ENCODE peak calls at places on chromosomes 7 and 10, in seven cellular contexts. One of them, this sample, is unnamed.

GRCh38 chr7:135771961-135772638 is 23.5 kb upstream of the FAM180A start:
- DNase-seq in mesenchymal stem cell: peak; percentile 82
- DNase-seq in H9: no peak
- DNase-seq in H1: no peak
- DNase-seq in neuronal stem cell: no peak
- DNase-seq in IMR-90: peak; percentile 90
- DNase-seq in mesendoderm: peak; percentile 46
- DNase-seq in this sample: peak; percentile 20

GRCh38 chr10:14022954-14023353 is 307.8 kb downstream of the FRMD4A start:
- DNase-seq in mesenchymal stem cell: no peak
- DNase-seq in H9: no peak
- DNase-seq in H1: no peak
- DNase-seq in neuronal stem cell: no peak
- DNase-seq in IMR-90: no peak
- DNase-seq in mesendoderm: no peak
- DNase-seq in this sample: no peak

GRCh38 chr7:85022064-85022697 is 164.7 kb downstream of the SEMA3D start:
- DNase-seq in mesenchymal stem cell: no peak
- DNase-seq in H9: no peak
- DNase-seq in H1: no peak
- DNase-seq in neuronal stem cell: no peak
- DNase-seq in IMR-90: no peak
- DNase-seq in mesendoderm: no peak
- DNase-seq in this sample: no peak

GRCh38 chr10:27041196-27041595 is 59.1 kb downstream of the ANKRD26 start:
- DNase-seq in mesenchymal stem cell: no peak
- DNase-seq in H9: no peak
- DNase-seq in H1: no peak
- DNase-seq in neuronal stem cell: no peak
- DNase-seq in IMR-90: peak; percentile 32
- DNase-seq in mesendoderm: no peak
- DNase-seq in this sample: no peak

GRCh38 chr10:120634629-120635028 is 177.6 kb downstream of the PLPP4 start:
- DNase-seq in mesenchymal stem cell: no peak
- DNase-seq in H9: peak; percentile 87
- DNase-seq in H1: peak; percentile 93
- DNase-seq in neuronal stem cell: no peak
- DNase-seq in IMR-90: no peak
- DNase-seq in mesendoderm: peak; percentile 80
- DNase-seq in this sample: no peak

GRCh38 chr10:130363899-130364298 is 227.7 kb downstream of the GLRX3 start:
- DNase-seq in mesenchymal stem cell: no peak
- DNase-seq in H9: no peak
- DNase-seq in H1: no peak
- DNase-seq in neuronal stem cell: no peak
- DNase-seq in IMR-90: no peak
- DNase-seq in mesendoderm: no peak
- DNase-seq in this sample: no peak

GRCh38 chr7:137820677-137821420 is 25.9 kb downstream of the DGKI start:
- DNase-seq in mesenchymal stem cell: peak; percentile 12
- DNase-seq in H9: peak; percentile 80
- DNase-seq in H1: peak; percentile 59
- DNase-seq in neuronal stem cell: peak; percentile 79
- DNase-seq in IMR-90: peak; percentile 83
- DNase-seq in mesendoderm: peak; percentile 97
- DNase-seq in this sample: no peak

GRCh38 chr10:103676058-103676785 is 179.2 kb downstream of the SH3PXD2A start:
- DNase-seq in mesenchymal stem cell: no peak
- DNase-seq in H9: no peak
- DNase-seq in H1: no peak
- DNase-seq in neuronal stem cell: no peak
- DNase-seq in IMR-90: peak; percentile 34
- DNase-seq in mesendoderm: peak; percentile 85
- DNase-seq in this sample: peak; percentile 86

GRCh38 chr10:84214046-84214572 is 11.2 kb downstream of the LRIT2 start:
- DNase-seq in mesenchymal stem cell: no peak
- DNase-seq in H9: peak; percentile 49
- DNase-seq in H1: peak; percentile 60
- DNase-seq in neuronal stem cell: no peak
- DNase-seq in IMR-90: no peak
- DNase-seq in mesendoderm: no peak
- DNase-seq in this sample: peak; percentile 6

GRCh38 chr10:44479306-44479705 is 94.4 kb upstream of the CXCL12 start:
- DNase-seq in mesenchymal stem cell: no peak
- DNase-seq in H9: no peak
- DNase-seq in H1: no peak
- DNase-seq in neuronal stem cell: no peak
- DNase-seq in IMR-90: no peak
- DNase-seq in mesendoderm: no peak
- DNase-seq in this sample: no peak

GRCh38 chr10:103451871-103452713 is at the start of gene CALHM2:
- DNase-seq in mesenchymal stem cell: peak; percentile 68
- DNase-seq in H9: peak; percentile 72
- DNase-seq in H1: peak; percentile 72
- DNase-seq in neuronal stem cell: peak; percentile 43
- DNase-seq in IMR-90: peak; percentile 41
- DNase-seq in mesendoderm: peak; percentile 73
- DNase-seq in this sample: peak; percentile 88

GRCh38 chr10:69819713-69820506 is 18.2 kb downstream of the COL13A1 start:
- DNase-seq in mesenchymal stem cell: peak; percentile 40
- DNase-seq in H9: no peak
- DNase-seq in H1: no peak
- DNase-seq in neuronal stem cell: no peak
- DNase-seq in IMR-90: peak; percentile 46
- DNase-seq in mesendoderm: peak; percentile 67
- DNase-seq in this sample: no peak

GRCh38 chr10:110646417-110647135 is 2.4 kb downstream of the RBM20 start:
- DNase-seq in mesenchymal stem cell: no peak
- DNase-seq in H9: no peak
- DNase-seq in H1: no peak
- DNase-seq in neuronal stem cell: no peak
- DNase-seq in IMR-90: no peak
- DNase-seq in mesendoderm: no peak
- DNase-seq in this sample: no peak

GRCh38 chr10:132989476-132990415 is 47.4 kb upstream of the CFAP46 start:
- DNase-seq in mesenchymal stem cell: no peak
- DNase-seq in H9: no peak
- DNase-seq in H1: no peak
- DNase-seq in neuronal stem cell: no peak
- DNase-seq in IMR-90: no peak
- DNase-seq in mesendoderm: no peak
- DNase-seq in this sample: no peak

GRCh38 chr7:29606287-29606721 is 42.7 kb downstream of the PRR15 start:
- DNase-seq in mesenchymal stem cell: peak; percentile 75
- DNase-seq in H9: no peak
- DNase-seq in H1: no peak
- DNase-seq in neuronal stem cell: no peak
- DNase-seq in IMR-90: no peak
- DNase-seq in mesendoderm: no peak
- DNase-seq in this sample: no peak

GRCh38 chr10:31146496-31147219 is 115.0 kb upstream of the ZNF438 start:
- DNase-seq in mesenchymal stem cell: peak; percentile 90
- DNase-seq in H9: no peak
- DNase-seq in H1: no peak
- DNase-seq in neuronal stem cell: no peak
- DNase-seq in IMR-90: peak; percentile 86
- DNase-seq in mesendoderm: peak; percentile 33
- DNase-seq in this sample: peak; percentile 11

GRCh38 chr10:90591629-90592028 is 266.2 kb downstream of the HTR7 start:
- DNase-seq in mesenchymal stem cell: no peak
- DNase-seq in H9: no peak
- DNase-seq in H1: no peak
- DNase-seq in neuronal stem cell: no peak
- DNase-seq in IMR-90: no peak
- DNase-seq in mesendoderm: no peak
- DNase-seq in this sample: no peak

GRCh38 chr10:7304110-7304509 is 106.7 kb downstream of the SFMBT2 start:
- DNase-seq in mesenchymal stem cell: no peak
- DNase-seq in H9: no peak
- DNase-seq in H1: no peak
- DNase-seq in neuronal stem cell: no peak
- DNase-seq in IMR-90: no peak
- DNase-seq in mesendoderm: no peak
- DNase-seq in this sample: no peak

GRCh38 chr7:16644987-16645592 is 464 bp downstream of the ANKMY2 start:
- DNase-seq in mesenchymal stem cell: peak; percentile 57
- DNase-seq in H9: no peak
- DNase-seq in H1: peak; percentile 52
- DNase-seq in neuronal stem cell: no peak
- DNase-seq in IMR-90: no peak
- DNase-seq in mesendoderm: no peak
- DNase-seq in this sample: no peak

GRCh38 chr7:156475666-156476065 is 164.9 kb upstream of the RNF32 start:
- DNase-seq in mesenchymal stem cell: peak; percentile 70
- DNase-seq in H9: no peak
- DNase-seq in H1: no peak
- DNase-seq in neuronal stem cell: peak; percentile 35
- DNase-seq in IMR-90: peak; percentile 90
- DNase-seq in mesendoderm: peak; percentile 44
- DNase-seq in this sample: no peak

GRCh38 chr7:106775552-106775936 is 89.5 kb upstream of the PIK3CG start:
- DNase-seq in mesenchymal stem cell: peak; percentile 85
- DNase-seq in H9: no peak
- DNase-seq in H1: no peak
- DNase-seq in neuronal stem cell: no peak
- DNase-seq in IMR-90: peak; percentile 86
- DNase-seq in mesendoderm: peak; percentile 7
- DNase-seq in this sample: peak; percentile 80

GRCh38 chr7:23658831-23659427 is 21.1 kb upstream of the FAM221A start:
- DNase-seq in mesenchymal stem cell: no peak
- DNase-seq in H9: peak; percentile 34
- DNase-seq in H1: no peak
- DNase-seq in neuronal stem cell: no peak
- DNase-seq in IMR-90: no peak
- DNase-seq in mesendoderm: no peak
- DNase-seq in this sample: no peak

GRCh38 chr7:30682131-30683083 is at the start of gene CRHR2:
- DNase-seq in mesenchymal stem cell: no peak
- DNase-seq in H9: peak; percentile 70
- DNase-seq in H1: peak; percentile 81
- DNase-seq in neuronal stem cell: peak; percentile 46
- DNase-seq in IMR-90: no peak
- DNase-seq in mesendoderm: no peak
- DNase-seq in this sample: no peak

GRCh38 chr7:80372415-80372814 is 139.4 kb downstream of the GNAT3 start:
- DNase-seq in mesenchymal stem cell: peak; percentile 42
- DNase-seq in H9: no peak
- DNase-seq in H1: no peak
- DNase-seq in neuronal stem cell: no peak
- DNase-seq in IMR-90: peak; percentile 82
- DNase-seq in mesendoderm: peak; percentile 39
- DNase-seq in this sample: peak; percentile 92

GRCh38 chr7:105830405-105831218 is 45.8 kb downstream of the ATXN7L1 start:
- DNase-seq in mesenchymal stem cell: peak; percentile 98
- DNase-seq in H9: no peak
- DNase-seq in H1: no peak
- DNase-seq in neuronal stem cell: no peak
- DNase-seq in IMR-90: peak; percentile 98
- DNase-seq in mesendoderm: peak; percentile 81
- DNase-seq in this sample: peak; percentile 48

GRCh38 chr10:78986419-78986818 is 82.3 kb upstream of the ZMIZ1 start:
- DNase-seq in mesenchymal stem cell: no peak
- DNase-seq in H9: no peak
- DNase-seq in H1: no peak
- DNase-seq in neuronal stem cell: no peak
- DNase-seq in IMR-90: peak; percentile 31
- DNase-seq in mesendoderm: no peak
- DNase-seq in this sample: no peak
- H3K23ac ChIP-seq in mesenchymal stem cell: no peak overlapping the region
- H3K23ac ChIP-seq in H9: no peak overlapping the region
- H3K23ac ChIP-seq in H1: no peak overlapping the region
- H3K23ac ChIP-seq in neuronal stem cell: no peak overlapping the region
- H3K23ac ChIP-seq in IMR-90: peak overlapping the region; percentile 60
- H3K23ac ChIP-seq in mesendoderm: no peak overlapping the region
- H3K23ac ChIP-seq in this sample: no peak overlapping the region

GRCh38 chr10:113920819-113921345 is 66.4 kb downstream of the NHLRC2 start:
- DNase-seq in mesenchymal stem cell: no peak
- DNase-seq in H9: no peak
- DNase-seq in H1: no peak
- DNase-seq in neuronal stem cell: no peak
- DNase-seq in IMR-90: no peak
- DNase-seq in mesendoderm: no peak
- DNase-seq in this sample: peak; percentile 18
- H3K23ac ChIP-seq in mesenchymal stem cell: no peak overlapping the region
- H3K23ac ChIP-seq in H9: no peak overlapping the region
- H3K23ac ChIP-seq in H1: no peak overlapping the region
- H3K23ac ChIP-seq in neuronal stem cell: no peak overlapping the region
- H3K23ac ChIP-seq in IMR-90: no peak overlapping the region
- H3K23ac ChIP-seq in mesendoderm: no peak overlapping the region
- H3K23ac ChIP-seq in this sample: no peak overlapping the region

DNA sequence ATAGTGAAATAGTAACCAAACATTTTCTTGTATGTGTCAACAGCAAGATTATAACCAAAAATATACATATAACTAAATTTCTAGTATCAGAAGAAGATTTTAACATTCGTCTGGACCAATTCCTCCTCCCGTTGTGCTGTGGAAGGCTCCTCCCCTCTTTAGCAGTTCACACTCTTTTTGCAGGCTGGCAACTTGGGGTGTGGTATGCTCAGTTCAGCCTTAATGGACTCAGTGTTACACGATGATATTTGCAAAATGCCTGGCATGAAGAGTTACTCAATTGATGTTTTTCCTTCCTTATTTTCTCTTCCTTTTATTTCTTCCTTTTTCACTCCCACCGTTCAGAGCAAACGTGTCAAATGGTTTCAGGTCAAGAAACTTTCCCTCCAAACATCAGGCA is 248.3 kb downstream of the PHF14 start:
- DNase-seq in mesenchymal stem cell: no peak
- DNase-seq in H9: no peak
- DNase-seq in H1: no peak
- DNase-seq in neuronal stem cell: no peak
- DNase-seq in IMR-90: no peak
- DNase-seq in mesendoderm: no peak
- DNase-seq in this sample: no peak
- H3K23ac ChIP-seq in mesenchymal stem cell: no peak overlapping the region
- H3K23ac ChIP-seq in H9: no peak overlapping the region
- H3K23ac ChIP-seq in H1: no peak overlapping the region
- H3K23ac ChIP-seq in neuronal stem cell: no peak overlapping the region
- H3K23ac ChIP-seq in IMR-90: no peak overlapping the region
- H3K23ac ChIP-seq in mesendoderm: no peak overlapping the region
- H3K23ac ChIP-seq in this sample: no peak overlapping the region

DNA sequence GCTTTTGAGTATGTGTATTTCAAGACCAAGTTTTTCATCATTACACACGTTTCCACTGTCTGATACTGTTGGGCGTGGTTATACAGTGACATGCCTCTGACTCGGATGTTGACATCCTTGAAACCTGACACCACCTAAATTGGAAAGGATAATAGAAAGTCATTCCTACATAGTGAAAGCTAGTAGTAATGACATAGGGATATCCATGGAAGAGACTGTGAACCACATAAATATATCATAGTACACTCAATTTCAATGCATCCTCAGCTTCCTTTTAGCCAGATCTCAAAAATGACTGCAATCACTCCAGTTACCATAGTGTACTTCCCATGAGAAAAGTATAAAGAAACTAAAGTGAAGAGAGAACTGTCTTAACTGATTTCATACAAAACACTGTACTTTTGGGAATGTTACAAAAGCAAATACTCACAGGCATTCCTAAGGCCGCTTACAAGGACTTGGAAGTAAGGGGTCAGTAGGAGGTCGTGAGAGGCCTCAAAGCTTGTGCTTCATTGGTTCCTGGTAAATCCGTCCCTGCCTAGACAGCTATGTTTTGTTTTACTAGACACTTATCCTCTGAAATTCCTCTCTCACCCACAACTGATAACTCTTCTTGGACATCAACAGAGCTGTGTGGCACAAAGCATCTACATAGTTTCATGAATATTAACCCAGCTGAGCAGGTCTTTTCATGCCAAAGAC is 71.8 kb upstream of the VWDE start:
- DNase-seq in mesenchymal stem cell: peak; percentile 87
- DNase-seq in H9: no peak
- DNase-seq in H1: no peak
- DNase-seq in neuronal stem cell: peak; percentile 43
- DNase-seq in IMR-90: peak; percentile 55
- DNase-seq in mesendoderm: peak; percentile 2
- DNase-seq in this sample: no peak
- H3K23ac ChIP-seq in mesenchymal stem cell: no peak overlapping the region
- H3K23ac ChIP-seq in H9: no peak overlapping the region
- H3K23ac ChIP-seq in H1: no peak overlapping the region
- H3K23ac ChIP-seq in neuronal stem cell: no peak overlapping the region
- H3K23ac ChIP-seq in IMR-90: no peak overlapping the region
- H3K23ac ChIP-seq in mesendoderm: no peak overlapping the region
- H3K23ac ChIP-seq in this sample: no peak overlapping the region

This sample was measured in trophoblast cell.